ENCODE peak calls at places on chromosome 3, in five cellular contexts. P is H9; D is heart left ventricle; X is CD8-positive, alpha-beta memory T cell; J is activated CD4-positive, alpha-beta T cell treated with anti-CD3 and anti-CD28 coated beads, Interleukin-2, amount 50 U/mL, for 4 hours. B is an unnamed sample.
A peak's percentile ranks its signal among the peaks of the same experiment; 100 is the strongest.

GRCh38 chr3:8223766-8224165 is 277.9 kb upstream of the LMCD1 start:
- DNase-seq in D (no peak), J (no peak), P (no peak), X (no peak), B (no peak)

GRCh38 chr3:106403746-106404145 is 534.9 kb upstream of the CBLB start:
- DNase-seq in X (no peak), D (no peak), J (no peak), P (no peak), B (no peak)

GRCh38 chr3:141476033-141476432 is 10.8 kb upstream of the RASA2 start:
- DNase-seq in D (no peak), J (no peak), X (peak; percentile 31), P (no peak), B (no peak)

GRCh38 chr3:147915057-147915456 is 505.9 kb downstream of the ZIC1 start:
- DNase-seq in J (no peak), D (no peak), X (no peak), P (no peak), B (no peak)

GRCh38 chr3:58568572-58569286 is 8.5 kb downstream of the FAM107A start:
- DNase-seq in P (peak; percentile 79), J (peak; percentile 61), X (peak; percentile 53), D (peak; percentile 70), B (peak; percentile 35)

GRCh38 chr3:98778852-98779379 is 15.8 kb downstream of the ST3GAL6 start:
- DNase-seq in X (no peak), D (no peak), P (no peak), J (no peak), B (no peak)

GRCh38 chr3:69200384-69201068 is 78.1 kb upstream of the LMOD3 start:
- DNase-seq in P (no peak), J (peak; percentile 60), D (peak; percentile 18), X (no peak), B (no peak)

GRCh38 chr3:190883973-190884832 is 21.7 kb upstream of the GMNC start:
- DNase-seq in J (no peak), D (no peak), X (no peak), P (peak; percentile 41), B (no peak)

GRCh38 chr3:64047214-64047613 is 23.9 kb upstream of the PSMD6 start:
- DNase-seq in J (no peak), X (no peak), P (no peak), D (no peak), B (no peak)

GRCh38 chr3:115843206-115843605 is 219.9 kb downstream of the GAP43 start:
- DNase-seq in X (no peak), D (no peak), J (no peak), P (no peak), B (no peak)

GRCh38 chr3:111980716-111981456 is 2.1 kb downstream of the ABHD10 start:
- DNase-seq in P (no peak), D (no peak), X (no peak), J (peak; percentile 64), B (no peak)